ENCODE peak calls at places on chromosome 21, in ten cellular contexts. One of them, this sample, is unnamed.

GRCh38 chr21:41931041-41931451 is 22.8 kb downstream of the C2CD2 start:
- DNase-seq in esophagus squamous epithelium: no peak
- DNase-seq in RWPE1: peak
- DNase-seq in lung: no peak
- DNase-seq in GM23248: no peak
- DNase-seq in uterus: no peak
- DNase-seq in left lung: peak
- DNase-seq in SK-N-SH: no peak
- DNase-seq in OCI-LY7: no peak
- DNase-seq in right lobe of liver: no peak
- DNase-seq in this sample: no peak

GRCh38 chr21:17352937-17353655 is 159.7 kb upstream of the CXADR start:
- DNase-seq in GM23248: no peak
- DNase-seq in right lobe of liver: no peak
- DNase-seq in RWPE1: no peak
- DNase-seq in left lung: no peak
- DNase-seq in esophagus squamous epithelium: no peak
- DNase-seq in OCI-LY7: peak
- DNase-seq in lung: no peak
- DNase-seq in SK-N-SH: no peak
- DNase-seq in uterus: no peak
- DNase-seq in this sample: no peak

GRCh38 chr21:35414511-35415139 is 365.5 kb upstream of the RUNX1 start:
- DNase-seq in right lobe of liver: no peak
- DNase-seq in RWPE1: no peak
- DNase-seq in GM23248: no peak
- DNase-seq in lung: no peak
- DNase-seq in left lung: no peak
- DNase-seq in SK-N-SH: no peak
- DNase-seq in uterus: no peak
- DNase-seq in OCI-LY7: no peak
- DNase-seq in esophagus squamous epithelium: no peak
- DNase-seq in this sample: no peak

GRCh38 chr21:35940074-35940927 is 120.0 kb downstream of the SETD4 start:
- DNase-seq in SK-N-SH: peak
- DNase-seq in esophagus squamous epithelium: no peak
- DNase-seq in lung: peak
- DNase-seq in GM23248: peak
- DNase-seq in left lung: peak
- DNase-seq in uterus: peak
- DNase-seq in right lobe of liver: no peak
- DNase-seq in RWPE1: peak
- DNase-seq in OCI-LY7: peak
- DNase-seq in this sample: no peak

GRCh38 chr21:44959376-44960091 is 19.7 kb downstream of the SLX9 start:
- DNase-seq in uterus: no peak
- DNase-seq in left lung: no peak
- DNase-seq in OCI-LY7: no peak
- DNase-seq in right lobe of liver: no peak
- DNase-seq in SK-N-SH: no peak
- DNase-seq in GM23248: no peak
- DNase-seq in RWPE1: no peak
- DNase-seq in esophagus squamous epithelium: no peak
- DNase-seq in lung: no peak
- DNase-seq in this sample: no peak

GRCh38 chr21:27321791-27322190 is 354.9 kb upstream of the ADAMTS5 start:
- DNase-seq in GM23248: no peak
- DNase-seq in esophagus squamous epithelium: no peak
- DNase-seq in RWPE1: no peak
- DNase-seq in right lobe of liver: no peak
- DNase-seq in SK-N-SH: no peak
- DNase-seq in OCI-LY7: no peak
- DNase-seq in uterus: no peak
- DNase-seq in lung: no peak
- DNase-seq in left lung: no peak
- DNase-seq in this sample: no peak

GRCh38 chr21:38760017-38760761 is 45.5 kb upstream of the ETS2 start:
- DNase-seq in OCI-LY7: no peak
- DNase-seq in right lobe of liver: no peak
- DNase-seq in GM23248: peak
- DNase-seq in RWPE1: no peak
- DNase-seq in lung: no peak
- DNase-seq in uterus: no peak
- DNase-seq in esophagus squamous epithelium: no peak
- DNase-seq in left lung: no peak
- DNase-seq in SK-N-SH: no peak
- DNase-seq in this sample: no peak

GRCh38 chr21:41024341-41025056 is 143.5 kb upstream of the BACE2 start:
- DNase-seq in OCI-LY7: no peak
- DNase-seq in GM23248: no peak
- DNase-seq in SK-N-SH: no peak
- DNase-seq in RWPE1: no peak
- DNase-seq in uterus: no peak
- DNase-seq in esophagus squamous epithelium: no peak
- DNase-seq in left lung: no peak
- DNase-seq in lung: no peak
- DNase-seq in right lobe of liver: no peak
- DNase-seq in this sample: no peak

GRCh38 chr21:42425603-42425985 is 21.9 kb downstream of the UBASH3A start:
- DNase-seq in lung: no peak
- DNase-seq in OCI-LY7: no peak
- DNase-seq in RWPE1: no peak
- DNase-seq in right lobe of liver: no peak
- DNase-seq in uterus: no peak
- DNase-seq in left lung: no peak
- DNase-seq in esophagus squamous epithelium: no peak
- DNase-seq in SK-N-SH: no peak
- DNase-seq in GM23248: no peak
- DNase-seq in this sample: no peak

GRCh38 chr21:33362044-33362555 is 37.3 kb downstream of the IFNAR1 start:
- DNase-seq in GM23248: no peak
- DNase-seq in right lobe of liver: no peak
- DNase-seq in left lung: no peak
- DNase-seq in RWPE1: no peak
- DNase-seq in lung: peak
- DNase-seq in esophagus squamous epithelium: peak
- DNase-seq in SK-N-SH: no peak
- DNase-seq in OCI-LY7: peak
- DNase-seq in uterus: no peak
- DNase-seq in this sample: no peak

GRCh38 chr21:33360281-33360680 is 35.5 kb downstream of the IFNAR1 start:
- DNase-seq in right lobe of liver: no peak
- DNase-seq in OCI-LY7: no peak
- DNase-seq in left lung: no peak
- DNase-seq in SK-N-SH: no peak
- DNase-seq in uterus: no peak
- DNase-seq in esophagus squamous epithelium: no peak
- DNase-seq in RWPE1: no peak
- DNase-seq in GM23248: peak
- DNase-seq in lung: no peak
- DNase-seq in this sample: no peak

GRCh38 chr21:33357177-33357576 is 32.4 kb downstream of the IFNAR1 start:
- DNase-seq in SK-N-SH: no peak
- DNase-seq in RWPE1: no peak
- DNase-seq in left lung: no peak
- DNase-seq in GM23248: no peak
- DNase-seq in lung: no peak
- DNase-seq in right lobe of liver: no peak
- DNase-seq in OCI-LY7: no peak
- DNase-seq in uterus: no peak
- DNase-seq in esophagus squamous epithelium: no peak
- DNase-seq in this sample: no peak

GRCh38 chr21:33360871-33361602 is 36.3 kb downstream of the IFNAR1 start:
- DNase-seq in right lobe of liver: peak
- DNase-seq in OCI-LY7: peak
- DNase-seq in lung: peak
- DNase-seq in left lung: peak
- DNase-seq in RWPE1: peak
- DNase-seq in esophagus squamous epithelium: no peak
- DNase-seq in SK-N-SH: peak
- DNase-seq in uterus: peak
- DNase-seq in GM23248: peak
- DNase-seq in this sample: peak

DNA sequence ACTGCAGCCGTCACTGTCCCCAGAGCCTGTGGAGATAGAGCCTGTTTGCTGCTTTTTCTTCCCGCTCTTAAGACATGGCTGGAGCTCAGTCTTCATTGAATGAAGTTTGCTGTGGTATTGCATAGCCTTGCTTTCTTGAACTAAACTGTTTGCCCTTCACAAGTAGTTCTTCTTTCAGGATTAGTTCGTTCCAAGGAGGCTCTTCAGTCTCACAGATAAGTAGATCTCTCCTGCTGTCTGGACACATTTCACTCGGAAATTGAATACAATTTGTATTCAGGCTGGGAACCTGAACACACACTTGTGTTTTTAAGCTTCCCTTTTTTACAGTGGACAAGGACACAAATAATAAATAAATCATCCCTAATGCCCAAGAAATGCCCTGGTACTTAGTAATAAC is 34.7 kb downstream of the IFNAR1 start:
- DNase-seq in RWPE1: no peak
- DNase-seq in SK-N-SH: no peak
- DNase-seq in right lobe of liver: no peak
- DNase-seq in lung: no peak
- DNase-seq in left lung: no peak
- DNase-seq in esophagus squamous epithelium: no peak
- DNase-seq in uterus: no peak
- DNase-seq in OCI-LY7: no peak
- DNase-seq in GM23248: no peak
- DNase-seq in this sample: no peak
- H3K27ac ChIP-seq in RWPE1: no peak
- H3K27ac ChIP-seq in SK-N-SH: no peak
- H3K27ac ChIP-seq in right lobe of liver: no peak
- H3K27ac ChIP-seq in lung: no peak
- H3K27ac ChIP-seq in left lung: no peak
- H3K27ac ChIP-seq in esophagus squamous epithelium: peak
- H3K27ac ChIP-seq in uterus: peak
- H3K27ac ChIP-seq in OCI-LY7: no peak
- H3K27ac ChIP-seq in GM23248: no peak
- H3K27ac ChIP-seq in this sample: no peak

GRCh38 chr21:43597052-43597451 is 62.2 kb downstream of the HSF2BP start:
- DNase-seq in lung: no peak
- DNase-seq in RWPE1: peak
- DNase-seq in SK-N-SH: no peak
- DNase-seq in right lobe of liver: no peak
- DNase-seq in uterus: no peak
- DNase-seq in left lung: no peak
- DNase-seq in GM23248: peak
- DNase-seq in esophagus squamous epithelium: no peak
- DNase-seq in OCI-LY7: no peak
- DNase-seq in this sample: no peak

GRCh38 chr21:43596616-43597015 is 62.7 kb downstream of the HSF2BP start:
- DNase-seq in uterus: no peak
- DNase-seq in SK-N-SH: no peak
- DNase-seq in GM23248: no peak
- DNase-seq in right lobe of liver: no peak
- DNase-seq in OCI-LY7: no peak
- DNase-seq in RWPE1: no peak
- DNase-seq in esophagus squamous epithelium: no peak
- DNase-seq in lung: no peak
- DNase-seq in left lung: no peak
- DNase-seq in this sample: no peak

GRCh38 chr21:43588957-43589356 is 70.3 kb downstream of the HSF2BP start:
- DNase-seq in OCI-LY7: no peak
- DNase-seq in SK-N-SH: no peak
- DNase-seq in GM23248: no peak
- DNase-seq in RWPE1: no peak
- DNase-seq in esophagus squamous epithelium: no peak
- DNase-seq in lung: no peak
- DNase-seq in uterus: no peak
- DNase-seq in left lung: no peak
- DNase-seq in right lobe of liver: no peak
- DNase-seq in this sample: no peak

GRCh38 chr21:43590220-43590619 is 69.1 kb downstream of the HSF2BP start:
- DNase-seq in right lobe of liver: no peak
- DNase-seq in RWPE1: no peak
- DNase-seq in uterus: no peak
- DNase-seq in left lung: no peak
- DNase-seq in esophagus squamous epithelium: no peak
- DNase-seq in SK-N-SH: no peak
- DNase-seq in OCI-LY7: no peak
- DNase-seq in GM23248: peak
- DNase-seq in lung: no peak
- DNase-seq in this sample: no peak

GRCh38 chr21:43591468-43592050 is 67.7 kb downstream of the HSF2BP start:
- DNase-seq in GM23248: peak
- DNase-seq in left lung: no peak
- DNase-seq in right lobe of liver: no peak
- DNase-seq in OCI-LY7: no peak
- DNase-seq in RWPE1: no peak
- DNase-seq in SK-N-SH: no peak
- DNase-seq in esophagus squamous epithelium: no peak
- DNase-seq in uterus: no peak
- DNase-seq in lung: no peak
- DNase-seq in this sample: no peak
- H3K27ac ChIP-seq in GM23248: no peak
- H3K27ac ChIP-seq in left lung: no peak
- H3K27ac ChIP-seq in right lobe of liver: no peak
- H3K27ac ChIP-seq in OCI-LY7: no peak
- H3K27ac ChIP-seq in RWPE1: no peak
- H3K27ac ChIP-seq in SK-N-SH: no peak
- H3K27ac ChIP-seq in esophagus squamous epithelium: no peak
- H3K27ac ChIP-seq in uterus: no peak
- H3K27ac ChIP-seq in lung: no peak
- H3K27ac ChIP-seq in this sample: no peak

GRCh38 chr21:46661627-46662366 is 26.3 kb downstream of the PRMT2 start:
- DNase-seq in uterus: no peak
- DNase-seq in right lobe of liver: no peak
- DNase-seq in left lung: no peak
- DNase-seq in esophagus squamous epithelium: no peak
- DNase-seq in SK-N-SH: peak
- DNase-seq in OCI-LY7: no peak
- DNase-seq in RWPE1: no peak
- DNase-seq in lung: no peak
- DNase-seq in GM23248: no peak
- DNase-seq in this sample: no peak
- H3K27ac ChIP-seq in uterus: peak
- H3K27ac ChIP-seq in right lobe of liver: no peak
- H3K27ac ChIP-seq in left lung: no peak
- H3K27ac ChIP-seq in esophagus squamous epithelium: peak
- H3K27ac ChIP-seq in SK-N-SH: peak
- H3K27ac ChIP-seq in OCI-LY7: no peak
- H3K27ac ChIP-seq in RWPE1: peak
- H3K27ac ChIP-seq in lung: no peak
- H3K27ac ChIP-seq in GM23248: peak
- H3K27ac ChIP-seq in this sample: no peak

DNA sequence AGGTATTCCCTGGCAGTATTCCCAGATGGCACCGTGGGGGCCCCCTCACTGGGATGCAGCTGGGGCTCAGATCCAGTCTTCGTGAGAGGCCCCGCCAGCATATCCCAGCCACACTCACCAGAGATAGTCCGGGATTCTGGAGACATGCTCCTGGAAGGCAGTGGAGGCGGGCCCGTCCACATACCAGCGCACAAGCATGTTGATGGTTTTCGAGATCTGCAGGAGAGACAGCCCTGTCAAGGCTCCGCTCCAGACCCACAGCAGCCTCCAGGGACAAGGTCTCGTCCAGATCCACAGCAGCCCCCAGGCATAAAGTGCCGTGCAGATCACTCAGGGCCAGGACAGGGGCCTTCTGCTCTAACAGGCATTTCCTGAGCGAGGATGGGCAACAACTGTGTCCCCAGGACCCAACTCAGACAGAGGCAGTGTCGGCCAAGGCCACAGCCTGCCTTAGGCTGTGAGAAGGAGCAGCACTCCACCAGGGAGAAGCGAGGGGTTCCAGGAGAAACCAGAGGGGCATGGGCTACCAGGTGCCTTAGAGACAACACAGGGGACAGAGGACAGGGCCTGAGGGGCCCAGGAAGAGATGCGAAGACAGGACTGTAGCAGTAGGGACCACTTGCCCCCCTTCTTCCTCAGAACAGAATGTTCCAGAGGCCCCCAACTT is 14.8 kb downstream of the LSS start:
- DNase-seq in left lung: no peak
- DNase-seq in esophagus squamous epithelium: no peak
- DNase-seq in SK-N-SH: peak
- DNase-seq in GM23248: no peak
- DNase-seq in right lobe of liver: peak
- DNase-seq in uterus: peak
- DNase-seq in RWPE1: no peak
- DNase-seq in lung: no peak
- DNase-seq in OCI-LY7: no peak
- DNase-seq in this sample: peak
- H3K27ac ChIP-seq in left lung: no peak
- H3K27ac ChIP-seq in esophagus squamous epithelium: no peak
- H3K27ac ChIP-seq in SK-N-SH: peak
- H3K27ac ChIP-seq in GM23248: no peak
- H3K27ac ChIP-seq in right lobe of liver: no peak
- H3K27ac ChIP-seq in uterus: no peak
- H3K27ac ChIP-seq in RWPE1: peak
- H3K27ac ChIP-seq in lung: no peak
- H3K27ac ChIP-seq in OCI-LY7: no peak
- H3K27ac ChIP-seq in this sample: no peak